ENCODE peak calls at places on chromosomes 16 and 17, in four cellular contexts. I is HCT116, S is A549, L is endothelial cell of umbilical vein. W is an unnamed sample.

GRCh38 chr17:81837641-81838040 is 2.8 kb upstream of the PPP1R27 start:
- DNase-seq in I (no peak), S (no peak), L (no peak), W (peak)

GRCh38 chr17:48162305-48162934 is 54.9 kb downstream of the SNX11 start:
- DNase-seq in I (no peak), S (peak), L (no peak), W (no peak)

GRCh38 chr16:51967566-51967965 is 579.4 kb downstream of the TOX3 start:
- DNase-seq in I (no peak), S (no peak), L (no peak), W (no peak)

GRCh38 chr16:23607740-23608139 is 11.6 kb upstream of the NDUFAB1 start:
- DNase-seq in I (no peak), S (no peak), L (no peak), W (no peak)

GRCh38 chr16:11188801-11189740 is 66.9 kb downstream of the SOCS1 start:
- DNase-seq in I (no peak), S (no peak), L (no peak), W (no peak)

GRCh38 chr16:89115216-89115949 is 21.7 kb downstream of the ACSF3 start:
- DNase-seq in I (no peak), S (no peak), L (peak), W (peak)

GRCh38 chr17:7186241-7186640 is 7.1 kb upstream of the ASGR1 start:
- DNase-seq in I (no peak), S (peak), L (no peak), W (peak)

GRCh38 chr16:50096791-50097190 is 31.0 kb downstream of the HEATR3 start:
- DNase-seq in I (no peak), S (no peak), L (no peak), W (no peak)

GRCh38 chr17:57264776-57265175 is 8.5 kb downstream of the MSI2 start:
- DNase-seq in I (no peak), S (no peak), L (no peak), W (no peak)

GRCh38 chr16:66996324-66996982 is 8.1 kb downstream of the CES4A start:
- DNase-seq in I (no peak), S (no peak), L (no peak), W (no peak)

GRCh38 chr17:17749921-17750320 is 68.7 kb downstream of the RAI1 start:
- DNase-seq in I (peak), S (peak), L (peak), W (peak)

GRCh38 chr17:45361976-45362375 is 45.2 kb upstream of the MAP3K14 start:
- DNase-seq in I (no peak), S (no peak), L (no peak), W (no peak)

GRCh38 chr16:85563515-85564276 is 49.4 kb upstream of the GSE1 start:
- DNase-seq in I (no peak), S (no peak), L (peak), W (no peak)

GRCh38 chr17:45809484-45809883 is 25.4 kb downstream of the CRHR1 start:
- DNase-seq in I (no peak), S (no peak), L (no peak), W (no peak)

GRCh38 chr16:79008036-79008868 is 592.3 kb downstream of the MAF start:
- DNase-seq in I (no peak), S (no peak), L (no peak), W (peak)

GRCh38 chr17:32161506-32162365 is 19.4 kb downstream of the RHOT1 start:
- DNase-seq in I (no peak), S (no peak), L (peak), W (peak)

GRCh38 chr17:61599608-61600007 is 8.6 kb upstream of the NACA2 start:
- DNase-seq in I (no peak), S (no peak), L (no peak), W (no peak)

GRCh38 chr17:14940112-14940945 is 324.8 kb downstream of the PMP22 start:
- DNase-seq in I (no peak), S (no peak), L (no peak), W (no peak)

GRCh38 chr17:77399319-77399959 is 258.7 kb downstream of the SEC14L1 start:
- DNase-seq in I (no peak), S (no peak), L (no peak), W (no peak)

GRCh38 chr17:18017958-18018357 is 21.0 kb downstream of the ATPAF2 start:
- DNase-seq in I (no peak), S (no peak), L (peak), W (no peak)

GRCh38 chr16:89936508-89936907 is 12.0 kb upstream of the DEF8 start:
- DNase-seq in I (no peak), S (no peak), L (no peak), W (no peak)

GRCh38 chr16:58515125-58515870 is at the start of gene SETD6:
- DNase-seq in I (peak), S (peak), L (peak), W (peak)

GRCh38 chr17:48483471-48484131 is 47.2 kb downstream of the HOXB1 start:
- DNase-seq in I (peak), S (no peak), L (no peak), W (peak)

GRCh38 chr16:20610192-20610891 is 34.2 kb upstream of the ACSM2B start:
- DNase-seq in I (no peak), S (no peak), L (no peak), W (no peak)

GRCh38 chr17:28686296-28686695 is 24.3 kb downstream of the SUPT6H start:
- DNase-seq in I (no peak), S (no peak), L (no peak), W (no peak)

GRCh38 chr17:70187383-70187782 is 18.1 kb downstream of the KCNJ2 start:
- DNase-seq in I (no peak), S (no peak), L (no peak), W (no peak)

GRCh38 chr16:424033-424622 is 1.3 kb upstream of the RAB11FIP3 start:
- DNase-seq in I (no peak), S (peak), L (peak), W (peak)

GRCh38 chr16:69334696-69335095 is 4.3 kb upstream of the PDF start:
- DNase-seq in I (no peak), S (no peak), L (no peak), W (no peak)

GRCh38 chr16:2977440-2977839 is 2.8 kb downstream of the PKMYT1 start:
- DNase-seq in I (no peak), S (no peak), L (no peak), W (no peak)

GRCh38 chr16:1291576-1291974 is 17.9 kb upstream of the UBE2I start:
- DNase-seq in I (no peak), S (no peak), L (no peak), W (no peak)

GRCh38 chr17:77417575-77417974 is 276.8 kb downstream of the SEC14L1 start:
- DNase-seq in I (no peak), S (no peak), L (no peak), W (no peak)

GRCh38 chr17:39069114-39069756 is 82.2 kb downstream of the PLXDC1 start:
- DNase-seq in I (no peak), S (peak), L (peak), W (peak)

GRCh38 chr17:13384626-13385025 is 217.1 kb downstream of the HS3ST3A1 start:
- DNase-seq in I (no peak), S (no peak), L (no peak), W (no peak)

GRCh38 chr17:79624658-79625478 is 14.0 kb upstream of the RBFOX3 start:
- DNase-seq in I (no peak), S (no peak), L (no peak), W (no peak)

GRCh38 chr16:80056334-80056733 is 455.8 kb upstream of the MAF start:
- DNase-seq in I (no peak), S (no peak), L (no peak), W (no peak)

GRCh38 chr16:77169650-77170236 is 21.2 kb upstream of the MON1B start:
- DNase-seq in I (peak), S (peak), L (peak), W (peak)

GRCh38 chr16:9761870-9762269 is 420.4 kb downstream of the GRIN2A start:
- DNase-seq in I (no peak), S (no peak), L (no peak), W (no peak)

GRCh38 chr17:1012823-1013728 is 16.1 kb downstream of the TIMM22 start:
- DNase-seq in I (no peak), S (no peak), L (no peak), W (no peak)

DNA sequence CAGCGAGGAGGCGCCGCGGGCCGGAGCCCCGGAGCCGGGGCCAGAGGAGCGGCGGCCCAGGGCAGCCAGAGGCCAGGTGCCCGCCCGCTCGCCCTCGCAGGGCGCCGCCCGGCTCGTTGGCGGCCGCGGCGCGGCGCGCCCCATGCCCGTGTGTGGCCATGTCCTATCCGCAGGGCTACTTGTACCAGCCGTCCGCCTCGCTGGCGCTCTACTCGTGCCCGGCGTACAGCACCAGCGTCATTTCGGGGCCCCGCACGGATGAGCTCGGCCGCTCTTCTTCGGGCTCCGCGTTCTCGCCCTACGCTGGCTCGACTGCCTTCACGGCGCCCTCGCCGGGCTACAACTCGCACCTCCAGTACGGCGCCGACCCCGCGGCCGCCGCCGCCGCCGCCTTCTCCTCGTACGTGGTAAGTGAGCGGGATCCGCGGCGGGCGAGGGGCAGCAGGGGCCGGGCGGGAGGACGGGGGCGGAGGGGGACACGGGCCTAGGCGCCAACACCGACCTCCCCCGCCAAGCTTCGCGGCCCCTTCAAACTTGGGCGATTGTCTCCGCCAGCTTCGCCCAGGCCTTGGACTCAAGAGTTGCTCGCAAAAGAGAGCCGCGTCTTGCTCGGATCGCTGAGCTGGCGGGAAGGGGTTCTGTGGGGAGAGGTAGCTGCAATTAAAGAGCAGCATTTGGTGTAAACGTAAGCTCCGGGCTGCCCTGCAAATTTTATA is 534 bp downstream of the IRX5 start:
- DNase-seq in I (no peak), S (peak), L (peak), W (peak)
- H3K4me3 ChIP-seq in I (peak), S (peak), L (peak), W (peak)

DNA sequence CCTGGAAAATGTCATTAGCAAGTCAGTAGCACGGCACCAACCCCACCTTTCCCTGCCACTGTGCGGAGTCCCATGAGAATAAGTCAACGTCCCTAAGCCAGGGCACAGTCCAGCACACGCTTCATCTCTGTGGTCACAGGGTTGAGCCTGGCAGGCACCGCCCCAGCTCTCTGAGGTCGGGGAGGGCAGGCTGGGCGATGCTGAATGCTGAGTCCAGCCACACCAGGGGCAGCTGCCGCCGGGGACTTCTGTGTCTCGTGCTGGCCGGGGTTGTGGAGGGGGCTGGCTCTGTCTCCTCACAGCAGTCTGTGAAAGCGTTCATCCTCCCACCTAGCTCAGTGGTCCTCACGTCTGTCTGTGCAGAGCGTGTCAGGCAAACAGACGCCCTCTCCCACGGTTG is 53.2 kb downstream of the BANP start:
- DNase-seq in I (no peak), S (no peak), L (no peak), W (no peak)
- TF ChIP-seq MAX in I (no peak), S (no peak), L (no peak), W (no peak)

GRCh38 chr16:12903325-12904040 is 2.1 kb downstream of the SHISA9 start:
- DNase-seq in I (no peak), S (no peak), L (no peak), W (no peak)

GRCh38 chr16:12904041-12904671 is 2.8 kb downstream of the SHISA9 start:
- DNase-seq in I (no peak), S (no peak), L (no peak), W (no peak)

GRCh38 chr16:12901204-12901596 is 198 bp upstream of the SHISA9 start:
- DNase-seq in I (no peak), S (no peak), L (no peak), W (no peak)

GRCh38 chr16:12901597-12902436 is at the start of gene SHISA9:
- DNase-seq in I (no peak), S (no peak), L (no peak), W (no peak)

DNA sequence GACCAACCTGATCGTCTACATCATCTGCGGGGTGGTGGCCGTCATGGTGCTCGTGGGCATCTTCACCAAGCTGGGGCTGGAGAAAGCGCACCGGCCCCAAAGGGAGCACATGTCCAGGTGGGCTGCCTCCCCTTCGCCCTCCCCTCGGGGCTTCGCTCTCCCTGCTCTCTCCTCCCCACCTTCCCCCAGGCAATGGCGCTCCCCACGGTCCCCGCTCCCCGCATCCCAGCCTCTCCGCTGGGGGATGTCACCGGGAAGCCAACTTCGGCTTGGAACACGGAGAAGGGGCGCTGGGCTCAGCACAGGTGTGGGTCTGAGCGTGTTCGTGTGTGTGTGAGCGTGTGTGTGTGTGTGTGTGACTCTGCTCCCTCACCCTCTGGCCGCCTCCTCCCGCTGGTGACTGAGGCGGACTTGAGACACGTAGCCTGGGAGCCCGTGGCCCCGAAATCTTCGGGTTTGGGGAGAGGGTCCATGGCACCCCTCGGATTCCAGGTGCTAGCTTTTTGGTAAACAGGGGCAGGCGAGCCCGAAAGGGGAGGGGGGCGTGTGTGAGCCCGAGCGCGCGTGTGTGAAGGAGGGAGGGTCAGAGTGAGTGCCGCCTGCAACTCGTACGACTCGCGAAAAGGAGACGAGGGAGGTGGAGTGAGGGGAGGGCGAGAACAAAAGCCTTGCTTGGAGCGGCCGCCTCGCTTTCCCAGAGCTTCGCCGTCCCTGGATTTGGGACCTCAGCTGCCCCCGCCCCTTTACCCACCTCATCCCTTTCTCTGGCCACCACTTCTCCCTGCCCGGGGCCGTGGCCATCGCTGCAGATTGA is 1.3 kb downstream of the SHISA9 start:
- DNase-seq in I (no peak), S (no peak), L (no peak), W (no peak)
- H3K4me3 ChIP-seq in I (no peak), S (peak), L (no peak), W (no peak)

GRCh38 chr17:74086992-74087391 is 116.5 kb upstream of the RPL38 start:
- DNase-seq in I (no peak), S (no peak), L (no peak), W (no peak)

GRCh38 chr17:74094651-74095050 is 108.8 kb upstream of the RPL38 start:
- DNase-seq in I (no peak), S (no peak), L (no peak), W (no peak)

GRCh38 chr17:74085434-74085833 is 118.0 kb upstream of the RPL38 start:
- DNase-seq in I (peak), S (no peak), L (no peak), W (peak)

GRCh38 chr17:74089869-74090464 is 113.5 kb upstream of the RPL38 start:
- DNase-seq in I (peak), S (peak), L (no peak), W (peak)
- TF ChIP-seq MAX in I (no peak), S (no peak), L (no peak), W (no peak)